ENCODE peak calls at places on chromosomes 12 and 14, in five cellular contexts. One of them, this sample, is unnamed.

GRCh38 chr12:120886194-120887018 is 17.8 kb downstream of the SPPL3 start:
- DNase-seq in neuronal stem cell: no peak
- DNase-seq in H1: no peak
- DNase-seq in MM.1S: peak
- DNase-seq in endothelial cell of umbilical vein: no peak
- DNase-seq in this sample: no peak

GRCh38 chr14:104675447-104675846 is 14.0 kb upstream of the INF2 start:
- DNase-seq in neuronal stem cell: no peak
- DNase-seq in H1: no peak
- DNase-seq in endothelial cell of umbilical vein: no peak
- DNase-seq in MM.1S: no peak
- DNase-seq in this sample: no peak

GRCh38 chr12:82880442-82880901 is 193.8 kb downstream of the TMTC2 start:
- DNase-seq in MM.1S: no peak
- DNase-seq in H1: no peak
- DNase-seq in endothelial cell of umbilical vein: peak
- DNase-seq in neuronal stem cell: no peak
- DNase-seq in this sample: no peak

GRCh38 chr12:93243689-93244513 is 133.8 kb upstream of the NUDT4 start:
- DNase-seq in neuronal stem cell: no peak
- DNase-seq in H1: no peak
- DNase-seq in MM.1S: peak
- DNase-seq in endothelial cell of umbilical vein: peak
- DNase-seq in this sample: peak

GRCh38 chr12:66692986-66693385 is 14.1 kb upstream of the GRIP1 start:
- DNase-seq in H1: no peak
- DNase-seq in neuronal stem cell: no peak
- DNase-seq in MM.1S: no peak
- DNase-seq in endothelial cell of umbilical vein: no peak
- DNase-seq in this sample: no peak

GRCh38 chr12:15336772-15337553 is 14.7 kb downstream of the PTPRO start:
- DNase-seq in H1: no peak
- DNase-seq in MM.1S: no peak
- DNase-seq in neuronal stem cell: no peak
- DNase-seq in endothelial cell of umbilical vein: peak
- DNase-seq in this sample: no peak

GRCh38 chr12:101772019-101772774 is 32.9 kb upstream of the SYCP3 start:
- DNase-seq in neuronal stem cell: no peak
- DNase-seq in endothelial cell of umbilical vein: no peak
- DNase-seq in MM.1S: peak
- DNase-seq in H1: no peak
- DNase-seq in this sample: no peak

GRCh38 chr12:120725659-120726509 is at the start of gene ACADS:
- DNase-seq in neuronal stem cell: peak
- DNase-seq in MM.1S: peak
- DNase-seq in endothelial cell of umbilical vein: peak
- DNase-seq in H1: no peak
- DNase-seq in this sample: peak

GRCh38 chr14:70887207-70888150 is 19.8 kb upstream of the PCNX1 start:
- DNase-seq in neuronal stem cell: no peak
- DNase-seq in H1: no peak
- DNase-seq in MM.1S: peak
- DNase-seq in endothelial cell of umbilical vein: no peak
- DNase-seq in this sample: no peak

DNA sequence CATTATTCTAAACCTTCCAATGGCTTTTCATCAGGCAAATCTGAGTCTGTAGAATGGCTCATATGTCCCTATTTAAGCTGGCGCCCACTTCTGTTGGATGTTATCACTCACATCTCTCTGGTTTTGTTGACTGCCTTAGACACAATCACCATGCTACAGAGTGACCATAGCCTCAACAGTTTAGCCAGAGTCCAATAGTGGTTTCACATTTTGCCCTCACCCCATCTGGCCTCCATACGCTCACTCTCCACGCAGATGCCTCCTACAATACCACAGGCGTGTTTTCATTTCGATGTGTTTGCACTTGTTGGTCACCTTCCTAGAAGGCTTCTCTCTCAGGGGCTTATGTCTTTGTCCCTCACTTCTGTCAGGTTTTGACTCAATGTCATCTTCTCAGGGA is 3.4 kb downstream of the KLRB1 start:
- DNase-seq in neuronal stem cell: no peak
- DNase-seq in endothelial cell of umbilical vein: no peak
- DNase-seq in MM.1S: no peak
- DNase-seq in H1: no peak
- DNase-seq in this sample: no peak
- H2AFZ ChIP-seq in neuronal stem cell: no peak
- H2AFZ ChIP-seq in endothelial cell of umbilical vein: no peak
- H2AFZ ChIP-seq in MM.1S: no peak
- H2AFZ ChIP-seq in H1: no peak
- H2AFZ ChIP-seq in this sample: no peak

GRCh38 chr14:93185333-93185688 is 194 bp downstream of the LYSET start:
- DNase-seq in neuronal stem cell: no peak
- DNase-seq in MM.1S: peak
- DNase-seq in endothelial cell of umbilical vein: no peak
- DNase-seq in H1: no peak
- DNase-seq in this sample: no peak

GRCh38 chr14:93186961-93187360 is 1.8 kb downstream of the LYSET start:
- DNase-seq in neuronal stem cell: no peak
- DNase-seq in H1: no peak
- DNase-seq in MM.1S: no peak
- DNase-seq in endothelial cell of umbilical vein: peak
- DNase-seq in this sample: no peak

GRCh38 chr14:93184391-93185332 is at the start of the genes LYSET and MOAP1:
- DNase-seq in neuronal stem cell: peak
- DNase-seq in MM.1S: peak
- DNase-seq in H1: peak
- DNase-seq in endothelial cell of umbilical vein: peak
- DNase-seq in this sample: peak

GRCh38 chr14:93186461-93186860 is 1.3 kb downstream of the LYSET start:
- DNase-seq in neuronal stem cell: no peak
- DNase-seq in MM.1S: no peak
- DNase-seq in H1: no peak
- DNase-seq in endothelial cell of umbilical vein: peak
- DNase-seq in this sample: no peak

DNA sequence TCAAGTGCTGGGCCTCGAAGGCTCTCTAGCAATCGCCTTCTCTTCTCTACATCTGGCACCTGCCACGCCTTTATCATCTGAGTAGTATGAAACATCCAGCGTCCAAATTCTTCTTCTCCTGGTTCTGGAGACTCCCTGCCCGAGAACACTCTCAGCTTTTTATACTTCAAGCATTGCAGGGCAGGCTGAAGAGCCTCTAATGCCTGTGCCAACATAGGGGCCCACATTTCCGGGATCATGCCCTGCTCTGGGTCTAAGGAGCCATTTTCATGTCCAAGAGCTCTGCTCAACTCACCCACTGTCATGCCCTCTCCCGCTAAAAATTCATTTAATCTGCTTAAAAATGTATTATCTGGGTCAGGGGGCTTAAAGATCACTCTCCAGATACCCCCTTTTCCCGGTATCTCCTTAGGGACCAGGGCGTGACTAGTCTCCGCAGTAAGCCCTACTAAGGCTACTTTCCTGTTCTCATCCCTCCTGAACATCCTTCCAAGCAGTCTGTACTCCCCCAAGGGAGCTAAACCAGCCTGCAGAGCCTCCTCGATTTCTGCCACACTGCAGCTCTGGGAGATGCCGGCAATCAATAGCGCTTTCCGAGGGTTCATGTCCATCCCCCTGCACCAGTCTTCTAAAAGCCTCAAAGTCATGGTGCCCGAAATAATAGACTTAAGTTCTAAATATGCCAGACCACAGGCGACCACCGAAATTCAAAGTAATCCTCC is 940 bp downstream of the MOAP1 start:
- DNase-seq in endothelial cell of umbilical vein: no peak
- DNase-seq in H1: no peak
- DNase-seq in MM.1S: no peak
- DNase-seq in neuronal stem cell: no peak
- DNase-seq in this sample: peak
- H2AFZ ChIP-seq in endothelial cell of umbilical vein: peak
- H2AFZ ChIP-seq in H1: peak
- H2AFZ ChIP-seq in MM.1S: no peak
- H2AFZ ChIP-seq in neuronal stem cell: peak
- H2AFZ ChIP-seq in this sample: peak

GRCh38 chr12:10365716-10366433 is 24.0 kb downstream of the KLRK1 start:
- DNase-seq in H1: no peak
- DNase-seq in endothelial cell of umbilical vein: peak
- DNase-seq in neuronal stem cell: no peak
- DNase-seq in MM.1S: no peak
- DNase-seq in this sample: no peak

GRCh38 chr12:10366875-10367274 is 23.0 kb downstream of the KLRK1 start:
- DNase-seq in endothelial cell of umbilical vein: no peak
- DNase-seq in H1: no peak
- DNase-seq in MM.1S: no peak
- DNase-seq in neuronal stem cell: no peak
- DNase-seq in this sample: no peak

GRCh38 chr12:10369557-10370150 is 20.2 kb downstream of the KLRK1 start:
- DNase-seq in MM.1S: no peak
- DNase-seq in H1: no peak
- DNase-seq in endothelial cell of umbilical vein: no peak
- DNase-seq in neuronal stem cell: no peak
- DNase-seq in this sample: no peak

GRCh38 chr12:10364839-10365681 is 24.8 kb downstream of the KLRK1 start:
- DNase-seq in MM.1S: peak
- DNase-seq in endothelial cell of umbilical vein: peak
- DNase-seq in H1: no peak
- DNase-seq in neuronal stem cell: peak
- DNase-seq in this sample: peak

DNA sequence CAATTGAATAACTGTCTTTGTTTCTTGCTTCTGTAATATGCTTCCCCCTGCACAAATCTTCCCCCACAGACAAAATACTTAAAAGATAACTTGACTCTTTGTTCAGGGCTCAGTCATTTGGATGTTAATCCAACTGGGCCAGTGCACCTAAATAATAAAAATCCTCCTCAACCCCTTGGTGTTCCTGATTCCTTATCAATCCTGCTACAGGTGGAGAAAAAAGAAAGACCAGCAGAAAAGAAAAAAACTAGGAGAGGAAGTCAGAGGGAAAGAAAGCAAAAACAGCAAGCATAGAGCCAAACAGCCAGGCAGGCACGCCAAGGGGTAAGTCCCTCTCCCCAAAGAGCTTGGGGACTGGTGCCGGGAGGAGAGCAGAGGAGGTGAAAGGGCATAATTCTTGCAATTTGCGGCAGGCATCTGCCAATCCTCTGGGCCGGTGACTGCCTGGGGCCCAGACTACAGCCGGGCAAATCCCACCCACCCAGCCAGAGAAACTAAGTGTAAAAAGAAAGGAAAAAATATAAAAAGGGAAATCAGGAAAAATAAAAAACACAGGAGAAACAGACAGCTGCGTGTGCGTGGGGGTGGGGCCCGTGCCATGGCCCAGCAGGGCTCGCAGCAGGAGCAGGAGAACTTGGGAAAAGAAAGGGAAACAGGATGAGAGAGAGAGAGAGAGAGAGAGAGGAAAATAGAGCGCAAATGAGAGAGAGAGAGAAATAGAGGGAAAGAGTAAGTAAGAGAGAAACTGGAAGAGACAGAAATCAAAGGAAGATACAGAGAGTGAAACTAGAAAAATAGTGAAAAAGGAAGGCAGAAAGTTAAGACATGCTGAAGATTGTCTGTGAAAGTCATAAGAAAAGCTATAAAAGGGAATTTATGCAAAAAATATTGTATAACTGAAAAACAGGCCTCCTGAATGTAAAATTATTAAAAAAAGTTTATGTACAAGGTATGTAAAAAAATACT is 21.4 kb downstream of the KLRK1 start:
- DNase-seq in H1: no peak
- DNase-seq in endothelial cell of umbilical vein: no peak
- DNase-seq in MM.1S: no peak
- DNase-seq in neuronal stem cell: no peak
- DNase-seq in this sample: no peak
- H2AFZ ChIP-seq in H1: peak
- H2AFZ ChIP-seq in endothelial cell of umbilical vein: no peak
- H2AFZ ChIP-seq in MM.1S: no peak
- H2AFZ ChIP-seq in neuronal stem cell: peak
- H2AFZ ChIP-seq in this sample: no peak

GRCh38 chr12:115012861-115013667 is 329.1 kb upstream of the TBX3 start:
- DNase-seq in endothelial cell of umbilical vein: no peak
- DNase-seq in MM.1S: no peak
- DNase-seq in neuronal stem cell: no peak
- DNase-seq in H1: no peak
- DNase-seq in this sample: no peak
- H2AFZ ChIP-seq in endothelial cell of umbilical vein: no peak
- H2AFZ ChIP-seq in MM.1S: no peak
- H2AFZ ChIP-seq in neuronal stem cell: peak
- H2AFZ ChIP-seq in H1: peak
- H2AFZ ChIP-seq in this sample: no peak

GRCh38 chr12:109640961-109641360 is 67.4 kb downstream of the MVK start:
- DNase-seq in H1: no peak
- DNase-seq in neuronal stem cell: no peak
- DNase-seq in MM.1S: no peak
- DNase-seq in endothelial cell of umbilical vein: no peak
- DNase-seq in this sample: no peak
- H2AFZ ChIP-seq in H1: no peak
- H2AFZ ChIP-seq in neuronal stem cell: no peak
- H2AFZ ChIP-seq in MM.1S: no peak
- H2AFZ ChIP-seq in endothelial cell of umbilical vein: no peak
- H2AFZ ChIP-seq in this sample: no peak

GRCh38 chr12:27334052-27334720 is 1.6 kb downstream of the BMAL2 start:
- DNase-seq in H1: no peak
- DNase-seq in MM.1S: peak
- DNase-seq in endothelial cell of umbilical vein: no peak
- DNase-seq in neuronal stem cell: no peak
- DNase-seq in this sample: no peak
- H2AFZ ChIP-seq in H1: no peak
- H2AFZ ChIP-seq in MM.1S: peak
- H2AFZ ChIP-seq in endothelial cell of umbilical vein: peak
- H2AFZ ChIP-seq in neuronal stem cell: peak
- H2AFZ ChIP-seq in this sample: no peak

GRCh38 chr12:80321653-80322052 is 122.4 kb upstream of the PTPRQ start:
- DNase-seq in H1: no peak
- DNase-seq in neuronal stem cell: no peak
- DNase-seq in MM.1S: no peak
- DNase-seq in endothelial cell of umbilical vein: no peak
- DNase-seq in this sample: no peak
- H2AFZ ChIP-seq in H1: no peak
- H2AFZ ChIP-seq in neuronal stem cell: no peak
- H2AFZ ChIP-seq in MM.1S: no peak
- H2AFZ ChIP-seq in endothelial cell of umbilical vein: no peak
- H2AFZ ChIP-seq in this sample: no peak

This sample was measured in DND-41.